ENCODE peak calls at places on chromosome 10, in four cellular contexts. Z is OCI-LY7, B is PC-3, G is GM23338. C is an unnamed sample.

GRCh38 chr10:70193391-70193844 is 23.1 kb upstream of the SAR1A start:
- DNase-seq in Z (no peak), B (no peak), G (no peak), C (peak)

GRCh38 chr10:93580824-93581223 is 14.4 kb downstream of the FFAR4 start:
- DNase-seq in Z (no peak), B (no peak), G (peak), C (peak)

GRCh38 chr10:76324283-76324682 is 892.9 kb downstream of the LRMDA start:
- DNase-seq in Z (no peak), B (peak), G (no peak), C (peak)

GRCh38 chr10:117005454-117006055 is 568 bp upstream of the SHTN1 start:
- DNase-seq in Z (no peak), B (peak), G (peak), C (peak)

GRCh38 chr10:45420453-45421192 is 46.6 kb downstream of the ALOX5 start:
- DNase-seq in Z (peak), B (peak), G (no peak), C (no peak)

GRCh38 chr10:72612203-72612826 is 13.6 kb downstream of the MICU1 start:
- DNase-seq in Z (no peak), B (peak), G (no peak), C (no peak)

GRCh38 chr10:69936091-69936490 is 116.6 kb upstream of the MACROH2A2 start:
- DNase-seq in Z (peak), B (no peak), G (peak), C (no peak)

GRCh38 chr10:71351628-71352319 is 32.7 kb downstream of the SLC29A3 start:
- DNase-seq in Z (no peak), B (no peak), G (no peak), C (no peak)

GRCh38 chr10:26436848-26437247 is 1.3 kb upstream of the APBB1IP start:
- DNase-seq in Z (peak), B (no peak), G (peak), C (no peak)

GRCh38 chr10:55627526-55628170 is 733.4 kb downstream of the ZWINT start:
- DNase-seq in Z (no peak), B (no peak), G (peak), C (peak)

GRCh38 chr10:108052981-108053380 is 888.5 kb upstream of the SORCS1 start:
- DNase-seq in Z (no peak), B (peak), G (no peak), C (no peak)

GRCh38 chr10:86226801-86227201 is 139.8 kb downstream of the GRID1 start:
- DNase-seq in Z (no peak), B (no peak), G (no peak), C (no peak)

GRCh38 chr10:85222300-85222699 is 893.9 kb downstream of the CCSER2 start:
- DNase-seq in Z (no peak), B (no peak), G (no peak), C (no peak)
- TF ChIP-seq EZH2phosphoT487 in Z (no peak), B (no peak), G (no peak), C (no peak)

GRCh38 chr10:61749271-61749670 is 86.5 kb downstream of the CABCOCO1 start:
- DNase-seq in Z (no peak), B (peak), G (no peak), C (no peak)

GRCh38 chr10:61753453-61753852 is 90.7 kb downstream of the CABCOCO1 start:
- DNase-seq in Z (no peak), B (no peak), G (no peak), C (no peak)

GRCh38 chr10:61752111-61753011 is 89.6 kb downstream of the CABCOCO1 start:
- DNase-seq in Z (peak), B (peak), G (no peak), C (peak)

GRCh38 chr10:61751599-61751998 is 88.9 kb downstream of the CABCOCO1 start:
- DNase-seq in Z (no peak), B (peak), G (no peak), C (no peak)

GRCh38 chr10:61750943-61751471 is 88.3 kb downstream of the CABCOCO1 start:
- DNase-seq in Z (peak), B (peak), G (peak), C (peak)
- H3K4me3 ChIP-seq in Z (no peak), B (no peak), G (no peak), C (no peak)

GRCh38 chr10:110871236-110872084 is at the start of gene PDCD4:
- DNase-seq in Z (peak), B (peak), G (peak), C (peak)

GRCh38 chr10:110870823-110871235 is 899 bp upstream of the PDCD4 start:
- DNase-seq in Z (no peak), B (no peak), G (no peak), C (no peak)

GRCh38 chr10:110872984-110873569 is 1.3 kb downstream of the PDCD4 start:
- DNase-seq in Z (no peak), B (no peak), G (no peak), C (no peak)

GRCh38 chr10:110873951-110874350 is 2.2 kb downstream of the PDCD4 start:
- DNase-seq in Z (no peak), B (no peak), G (no peak), C (no peak)

DNA sequence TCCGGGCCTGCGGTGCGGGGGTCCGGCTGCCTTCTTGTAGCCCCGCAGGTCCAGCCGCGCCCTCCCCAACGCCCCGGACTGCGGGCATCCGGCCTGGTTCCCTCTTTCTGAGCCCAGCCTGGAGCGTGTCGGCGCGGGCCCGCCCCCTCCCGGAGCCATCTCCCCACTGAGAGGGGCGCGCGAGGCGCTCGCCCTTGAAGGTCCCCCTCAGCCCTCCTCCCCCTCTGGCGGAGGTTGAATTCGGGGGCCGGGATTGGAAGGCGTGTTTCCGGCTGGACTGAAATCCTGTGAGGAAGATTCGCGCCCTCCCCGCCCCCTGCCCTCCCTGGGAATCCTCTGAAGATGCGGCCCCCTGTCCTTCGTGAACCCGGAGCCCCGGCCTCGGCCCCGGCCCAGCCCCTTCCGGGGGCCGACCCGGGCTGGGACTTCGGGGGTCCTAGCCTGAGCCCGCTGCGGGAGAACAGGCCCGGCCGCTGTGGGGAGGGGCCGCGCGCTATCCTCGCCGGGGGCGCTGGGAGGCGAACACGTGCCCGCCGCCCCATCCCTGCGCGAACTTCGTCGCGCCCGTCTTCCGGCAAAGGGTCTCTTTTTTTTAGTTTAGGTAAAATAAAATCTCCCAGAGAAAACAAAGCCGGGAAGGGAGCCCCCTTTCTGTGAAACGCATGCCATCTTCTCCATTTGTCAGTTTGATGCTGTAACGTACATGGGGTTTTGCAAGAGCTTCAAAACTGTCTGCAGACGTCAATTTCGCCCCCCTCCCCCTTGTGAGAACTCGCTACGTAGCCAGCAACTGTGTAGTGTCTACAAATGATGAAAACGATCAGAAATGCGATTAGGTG is 636 bp downstream of the PDCD4 start:
- DNase-seq in Z (peak), B (peak), G (peak), C (peak)
- TF ChIP-seq CTCF in Z (peak), B (no peak), G (peak), C (peak)

GRCh38 chr10:5563237-5563961 is 38.6 kb downstream of the CALML3 start:
- DNase-seq in Z (no peak), B (no peak), G (no peak), C (no peak)

GRCh38 chr10:5565205-5565545 is 40.4 kb downstream of the CALML3 start:
- DNase-seq in Z (no peak), B (no peak), G (no peak), C (no peak)

GRCh38 chr10:5563991-5564536 is 39.3 kb downstream of the CALML3 start:
- DNase-seq in Z (no peak), B (peak), G (no peak), C (no peak)

GRCh38 chr10:5565671-5566581 is 41.2 kb downstream of the CALML3 start:
- DNase-seq in Z (no peak), B (peak), G (no peak), C (no peak)

DNA sequence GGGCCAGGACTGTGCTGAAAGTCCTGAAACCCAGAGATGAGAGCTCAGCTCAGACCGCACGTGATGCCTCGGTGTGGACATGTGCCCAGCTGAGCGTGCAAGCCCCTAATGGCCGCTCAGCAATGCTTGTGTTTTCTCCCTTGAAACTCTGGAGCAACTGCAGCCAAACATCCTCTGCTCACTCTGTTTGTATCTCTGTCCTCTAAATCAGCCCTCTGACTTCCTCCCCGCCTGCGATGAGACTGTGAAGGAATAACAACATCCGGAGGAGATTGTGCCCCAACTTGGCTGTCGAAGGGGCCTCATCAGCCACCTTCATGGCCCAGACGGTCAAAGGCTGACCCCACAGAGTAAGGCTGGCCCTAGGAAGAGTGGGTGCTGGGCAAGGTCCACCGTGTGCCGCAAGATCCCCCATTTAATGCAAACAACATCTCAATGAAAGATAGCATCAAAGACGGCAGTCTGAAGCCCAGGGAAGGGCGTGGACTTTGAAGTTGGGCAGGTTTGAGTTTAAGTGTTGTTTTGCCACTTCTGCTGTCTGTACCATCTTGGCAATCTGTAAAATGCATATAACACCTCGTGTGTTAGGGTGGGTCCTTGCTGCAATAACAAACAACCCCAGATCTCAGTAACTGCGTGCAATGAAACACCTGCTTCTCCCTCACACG is 39.9 kb downstream of the CALML3 start:
- DNase-seq in Z (no peak), B (no peak), G (no peak), C (no peak)
- TF ChIP-seq EZH2phosphoT487 in Z (no peak), B (no peak), G (no peak), C (no peak)

DNA sequence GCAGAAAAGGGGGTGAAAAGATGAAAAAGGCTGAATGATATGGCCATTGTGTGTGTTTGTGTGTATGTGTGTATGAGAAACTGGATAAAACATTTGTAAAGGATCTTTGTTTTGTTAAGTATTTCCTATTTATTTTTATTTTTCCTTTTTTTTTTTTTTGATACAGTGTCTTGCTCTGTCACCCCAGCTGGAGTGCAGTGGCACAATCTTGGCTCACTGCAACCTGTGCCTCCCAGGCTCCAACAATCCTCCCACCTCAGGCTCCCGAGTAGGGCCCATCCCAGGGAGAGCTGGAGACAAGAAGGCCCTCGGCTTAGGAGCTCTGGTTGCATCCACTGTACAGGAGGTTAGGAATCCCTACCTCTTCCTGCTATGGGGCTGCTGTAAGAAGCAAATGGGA is 6.9 kb upstream of the CALML5 start:
- DNase-seq in Z (no peak), B (no peak), G (no peak), C (no peak)
- H3K4me3 ChIP-seq in Z (no peak), B (no peak), G (no peak), C (no peak)

DNA sequence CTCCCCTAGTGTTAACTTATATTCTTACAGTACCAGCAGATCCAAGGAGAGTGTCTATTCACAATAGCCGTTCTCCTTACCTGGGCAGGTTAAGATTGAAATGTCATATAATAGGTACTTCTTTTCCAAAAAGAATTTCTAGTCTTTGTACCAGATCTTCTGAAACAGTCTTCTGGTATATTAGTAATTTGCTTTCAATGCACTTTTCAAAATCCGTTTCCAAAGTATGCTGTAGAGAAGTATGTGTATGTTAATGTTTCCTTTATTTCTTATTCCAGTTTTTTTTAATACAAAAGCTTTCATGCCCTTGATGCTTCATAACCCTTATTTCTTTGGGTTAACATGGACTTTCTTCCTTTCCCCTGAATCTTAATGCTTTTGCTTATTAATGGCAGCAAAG is 188.2 kb downstream of the MLLT10 start:
- DNase-seq in Z (no peak), B (no peak), G (no peak), C (no peak)
- TF ChIP-seq CTCF in Z (no peak), B (no peak), G (peak), C (no peak)

GRCh38 chr10:115417585-115418265 is 324.6 kb downstream of the ATRNL1 start:
- DNase-seq in Z (peak), B (peak), G (peak), C (peak)

GRCh38 chr10:115427611-115428010 is 334.4 kb downstream of the ATRNL1 start:
- DNase-seq in Z (no peak), B (no peak), G (no peak), C (no peak)

DNA sequence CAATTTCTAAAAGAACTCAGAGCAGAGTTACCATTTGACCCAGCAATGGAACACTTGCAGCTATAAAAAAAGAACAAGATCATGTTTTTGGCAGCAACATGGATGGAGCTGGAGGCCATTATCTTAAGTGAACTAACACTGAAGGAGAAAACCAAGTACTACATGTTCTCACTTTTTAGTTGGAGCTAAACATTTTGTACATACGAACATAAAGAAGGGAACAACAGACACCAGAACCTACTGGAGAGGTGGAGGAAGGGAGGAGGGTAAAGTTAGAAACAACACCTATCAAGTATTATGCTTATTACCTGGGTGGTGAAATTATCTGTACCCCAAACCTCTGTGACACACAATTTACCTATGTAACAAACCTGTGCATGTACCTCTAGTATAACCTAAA is 329.5 kb downstream of the ATRNL1 start:
- DNase-seq in Z (no peak), B (no peak), G (no peak), C (no peak)
- TF ChIP-seq EZH2phosphoT487 in Z (no peak), B (no peak), G (no peak), C (no peak)

C was measured in hepatocyte.